ENCODE peak calls at places on chromosomes 7 and 10, in six cellular contexts. Q is A549, L is upper lobe of right lung, U is fibroblast of lung, G is AG04450, R is RWPE1. W is an unnamed sample.

GRCh38 chr7:105269397-105269796 is 119.3 kb downstream of the SRPK2 start:
- DNase-seq in U (no peak), G (no peak), Q (no peak), L (no peak), R (no peak), W (no peak)

GRCh38 chr7:123663200-123663599 is 7.5 kb downstream of the LMOD2 start:
- DNase-seq in R (no peak), G (no peak), L (no peak), Q (no peak), U (no peak), W (no peak)

GRCh38 chr10:44965104-44965503 is 5.5 kb downstream of the RASSF4 start:
- DNase-seq in Q (no peak), G (no peak), R (no peak), U (no peak), L (no peak), W (no peak)

GRCh38 chr7:131509087-131509486 is 47.3 kb downstream of the PODXL start:
- DNase-seq in Q (no peak), L (no peak), G (no peak), U (no peak), R (no peak), W (no peak)

GRCh38 chr10:84665883-84666463 is 337.6 kb downstream of the CCSER2 start:
- DNase-seq in L (peak; percentile 87), U (no peak), R (peak; percentile 13), G (no peak), Q (peak; percentile 15), W (no peak)

GRCh38 chr10:30182191-30183075 is 123.0 kb upstream of the JCAD start:
- DNase-seq in R (peak; percentile 89), U (peak; percentile 91), Q (peak; percentile 80), G (peak; percentile 74), L (no peak), W (no peak)

GRCh38 chr7:29359480-29360093 is 165.0 kb downstream of the CHN2 start:
- DNase-seq in Q (no peak), U (no peak), G (no peak), R (no peak), L (no peak), W (no peak)

GRCh38 chr10:90321132-90321816 is 536.6 kb downstream of the HTR7 start:
- DNase-seq in L (no peak), U (peak; percentile 34), G (no peak), R (no peak), Q (no peak), W (no peak)

GRCh38 chr7:115300228-115300870 is 378.5 kb downstream of the MDFIC start:
- DNase-seq in R (no peak), G (peak; percentile 18), L (no peak), Q (peak; percentile 3), U (peak; percentile 21), W (no peak)

GRCh38 chr7:108598153-108598552 is 28.5 kb downstream of the DNAJB9 start:
- DNase-seq in R (no peak), U (no peak), Q (no peak), G (no peak), L (no peak), W (no peak)

GRCh38 chr10:23696476-23696875 is 257.6 kb downstream of the OTUD1 start:
- DNase-seq in Q (no peak), L (no peak), R (no peak), U (no peak), G (no peak), W (no peak)

GRCh38 chr7:121604627-121605296 is 208.7 kb upstream of the FAM3C start:
- DNase-seq in U (peak; percentile 8), G (no peak), Q (no peak), R (peak; percentile 6), L (no peak), W (no peak)

GRCh38 chr7:100946766-100947365 is 2.5 kb upstream of the MUC3A start:
- DNase-seq in G (no peak), Q (no peak), L (no peak), R (no peak), U (no peak), W (no peak)

GRCh38 chr7:74217455-74218342 is 7.9 kb downstream of the LAT2 start:
- DNase-seq in L (no peak), R (no peak), G (no peak), Q (no peak), U (no peak), W (no peak)

GRCh38 chr7:151076863-151077704 is 3.5 kb downstream of the FASTK start:
- DNase-seq in G (no peak), L (peak; percentile 65), U (no peak), R (no peak), Q (peak; percentile 70), W (no peak)

GRCh38 chr7:139232893-139233292 is 1.9 kb downstream of the UBN2 start:
- DNase-seq in G (peak; percentile 23), Q (peak; percentile 18), R (peak; percentile 57), U (no peak), L (no peak), W (no peak)

GRCh38 chr10:20624642-20625041 is 272.5 kb downstream of the NEBL start:
- DNase-seq in G (no peak), L (no peak), U (peak; percentile 32), R (no peak), Q (no peak), W (no peak)

GRCh38 chr7:4700577-4701235 is 18.6 kb downstream of the FOXK1 start:
- DNase-seq in G (peak; percentile 76), L (no peak), R (no peak), U (peak; percentile 91), Q (no peak), W (no peak)

GRCh38 chr7:12990440-12990839 is 303.0 kb downstream of the ARL4A start:
- DNase-seq in Q (no peak), R (no peak), U (no peak), G (no peak), L (no peak), W (no peak)

GRCh38 chr7:40621592-40621998 is 486.8 kb downstream of the SUGCT start:
- DNase-seq in R (no peak), G (no peak), L (no peak), U (no peak), Q (no peak), W (no peak)

GRCh38 chr7:92875719-92876118 is 39.3 kb upstream of the CDK6 start:
- DNase-seq in G (no peak), U (no peak), Q (no peak), L (no peak), R (peak; percentile 79), W (no peak)

GRCh38 chr7:105782391-105783063 is 93.9 kb downstream of the ATXN7L1 start:
- DNase-seq in Q (no peak), G (peak; percentile 78), U (peak; percentile 78), L (no peak), R (no peak), W (no peak)

GRCh38 chr10:102243304-102243703 is 2.0 kb upstream of the PITX3 start:
- DNase-seq in L (no peak), U (peak; percentile 43), G (no peak), Q (no peak), R (peak; percentile 88), W (no peak)

GRCh38 chr7:155868955-155869783 is 56.9 kb upstream of the SHH start:
- DNase-seq in G (no peak), U (no peak), Q (no peak), R (no peak), L (no peak), W (no peak)

GRCh38 chr10:20004087-20004523 is 187.9 kb downstream of the PLXDC2 start:
- DNase-seq in Q (no peak), L (peak; percentile 74), G (no peak), R (no peak), U (peak; percentile 65), W (peak; percentile 51)

GRCh38 chr10:115662424-115662823 is 569.3 kb downstream of the ATRNL1 start:
- DNase-seq in R (no peak), G (no peak), U (no peak), L (no peak), Q (no peak), W (no peak)

GRCh38 chr7:131899271-131900030 is 343.0 kb upstream of the PODXL start:
- DNase-seq in Q (no peak), G (no peak), R (no peak), U (no peak), L (no peak), W (no peak)

GRCh38 chr7:31948041-31948440 is 122.2 kb downstream of the PDE1C start:
- DNase-seq in G (peak; percentile 33), U (peak; percentile 87), R (peak; percentile 60), L (no peak), Q (peak; percentile 79), W (no peak)

GRCh38 chr7:77335581-77335980 is 80.6 kb downstream of the GSAP start:
- DNase-seq in R (no peak), U (no peak), G (no peak), L (no peak), Q (no peak), W (no peak)

GRCh38 chr10:1400129-1400865 is 337.0 kb downstream of the ADARB2 start:
- DNase-seq in L (no peak), R (no peak), U (no peak), Q (no peak), G (no peak), W (no peak)

GRCh38 chr10:63720072-63720537 is 198.9 kb downstream of the REEP3 start:
- DNase-seq in Q (no peak), L (no peak), G (no peak), R (peak; percentile 38), U (peak; percentile 64), W (peak; percentile 20)
- H3K27ac ChIP-seq in Q (peak overlapping the region; percentile 66), L (no peak overlapping the region), G (no peak overlapping the region), R (no peak overlapping the region), U (no peak overlapping the region), W (no peak overlapping the region)

GRCh38 chr10:12483996-12484944 is 134.9 kb downstream of the CAMK1D start:
- DNase-seq in R (no peak), L (no peak), Q (no peak), U (no peak), G (no peak), W (no peak)
- H3K27ac ChIP-seq in R (no peak overlapping the region), L (no peak overlapping the region), Q (no peak overlapping the region), U (no peak overlapping the region), G (no peak overlapping the region), W (no peak overlapping the region)

GRCh38 chr7:158814637-158815036 is 14.7 kb downstream of the ESYT2 start:
- DNase-seq in Q (no peak), L (no peak), G (no peak), U (no peak), R (no peak), W (no peak)
- H3K27ac ChIP-seq in Q (no peak overlapping the region), L (no peak overlapping the region), G (no peak overlapping the region), U (no peak overlapping the region), R (peak overlapping the region; percentile 55), W (no peak overlapping the region)

GRCh38 chr10:21926949-21927348 is 76.6 kb downstream of the DNAJC1 start:
- DNase-seq in U (peak; percentile 91), G (peak; percentile 88), Q (peak; percentile 29), L (no peak), R (peak; percentile 68), W (no peak)

GRCh38 chr10:21924511-21924910 is 79.0 kb downstream of the DNAJC1 start:
- DNase-seq in U (no peak), Q (no peak), L (no peak), G (no peak), R (no peak), W (no peak)

GRCh38 chr10:21927601-21928000 is 75.9 kb downstream of the DNAJC1 start:
- DNase-seq in G (peak; percentile 51), R (no peak), Q (no peak), U (peak; percentile 66), L (no peak), W (no peak)

GRCh38 chr10:21925851-21926250 is 77.7 kb downstream of the DNAJC1 start:
- DNase-seq in Q (no peak), G (no peak), L (no peak), R (no peak), U (no peak), W (no peak)

GRCh38 chr10:21926358-21926890 is 77.1 kb downstream of the DNAJC1 start:
- DNase-seq in G (no peak), Q (no peak), R (no peak), L (no peak), U (no peak), W (no peak)
- H3K27ac ChIP-seq in G (no peak overlapping the region), Q (no peak overlapping the region), R (no peak overlapping the region), L (no peak overlapping the region), U (no peak overlapping the region), W (no peak overlapping the region)

GRCh38 chr7:66296555-66296954 is 91.4 kb downstream of the TPST1 start:
- DNase-seq in U (peak; percentile 86), R (no peak), Q (no peak), L (no peak), G (no peak), W (no peak)
- H3K27ac ChIP-seq in U (peak overlapping the region; percentile 38), R (no peak overlapping the region), Q (no peak overlapping the region), L (no peak overlapping the region), G (peak overlapping the region; percentile 69), W (no peak overlapping the region)